ENCODE peak calls at places on chromosomes 1 and 21, in five cellular contexts. Z, D, F, A and W are unnamed samples.

GRCh38 chr1:179761296-179761695 is 18.2 kb downstream of the FAM163A start:
- DNase-seq in Z (no peak), D (no peak), F (no peak), A (no peak), W (no peak)

GRCh38 chr1:96236156-96236739 is 485.3 kb upstream of the PTBP2 start:
- DNase-seq in Z (peak), D (peak), F (no peak), A (peak), W (peak)

GRCh38 chr1:117061986-117062415 is 1.9 kb downstream of the TTF2 start:
- DNase-seq in Z (no peak), D (peak), F (no peak), A (no peak), W (no peak)

GRCh38 chr1:3094863-3095780 is 26.1 kb downstream of the PRDM16 start:
- DNase-seq in Z (no peak), D (no peak), F (no peak), A (no peak), W (no peak)

GRCh38 chr21:45467221-45467779 is 62.3 kb downstream of the COL18A1 start:
- DNase-seq in Z (no peak), D (peak), F (no peak), A (no peak), W (peak)

GRCh38 chr1:48123647-48124046 is 98.9 kb upstream of the SLC5A9 start:
- DNase-seq in Z (no peak), D (no peak), F (no peak), A (no peak), W (no peak)

GRCh38 chr1:11790880-11791715 is 14.7 kb downstream of the MTHFR start:
- DNase-seq in Z (no peak), D (peak), F (no peak), A (peak), W (peak)

GRCh38 chr1:85952460-85952859 is 204.1 kb downstream of the COL24A1 start:
- DNase-seq in Z (no peak), D (peak), F (no peak), A (no peak), W (no peak)

GRCh38 chr1:158124034-158124433 is 56.7 kb upstream of the CD1D start:
- DNase-seq in Z (no peak), D (peak), F (no peak), A (no peak), W (peak)

GRCh38 chr1:244324176-244324883 is 127.4 kb downstream of the ADSS2 start:
- DNase-seq in Z (no peak), D (no peak), F (peak), A (no peak), W (no peak)

GRCh38 chr1:26285366-26286063 is 5.6 kb downstream of the SH3BGRL3 start:
- DNase-seq in Z (peak), D (peak), F (no peak), A (peak), W (no peak)

GRCh38 chr1:174448531-174448883 is 743 bp downstream of the GPR52 start:
- DNase-seq in Z (no peak), D (no peak), F (no peak), A (no peak), W (no peak)

GRCh38 chr1:108561731-108562326 is 1.9 kb downstream of the EEIG2 start:
- DNase-seq in Z (peak), D (peak), F (no peak), A (peak), W (peak)

GRCh38 chr1:48674641-48675040 is 102.0 kb downstream of the BEND5 start:
- DNase-seq in Z (no peak), D (peak), F (no peak), A (no peak), W (peak)

GRCh38 chr21:41552254-41552653 is 44.3 kb upstream of the TMPRSS2 start:
- DNase-seq in Z (no peak), D (no peak), F (no peak), A (no peak), W (no peak)

GRCh38 chr1:184486761-184487445 is 100.1 kb downstream of the C1orf21 start:
- DNase-seq in Z (peak), D (no peak), F (no peak), A (no peak), W (no peak)

GRCh38 chr1:214581785-214582184 is 21.2 kb upstream of the CENPF start:
- DNase-seq in Z (no peak), D (peak), F (no peak), A (peak), W (peak)

GRCh38 chr1:79044974-79045650 is 38.6 kb upstream of the ADGRL4 start:
- DNase-seq in Z (peak), D (no peak), F (no peak), A (no peak), W (no peak)
- TF ChIP-seq CTCF in Z (no peak), D (no peak), F (peak), A (no peak), W (no peak)

GRCh38 chr1:248239478-248239877 is 8.3 kb downstream of the OR2M4 start:
- DNase-seq in Z (no peak), D (no peak), F (no peak), A (no peak), W (no peak)

GRCh38 chr1:248243204-248243603 is 12.0 kb downstream of the OR2M4 start:
- DNase-seq in Z (no peak), D (peak), F (no peak), A (peak), W (peak)
- TF ChIP-seq CTCF in Z (peak), D (peak), F (peak), A (no peak), W (peak)

DNA sequence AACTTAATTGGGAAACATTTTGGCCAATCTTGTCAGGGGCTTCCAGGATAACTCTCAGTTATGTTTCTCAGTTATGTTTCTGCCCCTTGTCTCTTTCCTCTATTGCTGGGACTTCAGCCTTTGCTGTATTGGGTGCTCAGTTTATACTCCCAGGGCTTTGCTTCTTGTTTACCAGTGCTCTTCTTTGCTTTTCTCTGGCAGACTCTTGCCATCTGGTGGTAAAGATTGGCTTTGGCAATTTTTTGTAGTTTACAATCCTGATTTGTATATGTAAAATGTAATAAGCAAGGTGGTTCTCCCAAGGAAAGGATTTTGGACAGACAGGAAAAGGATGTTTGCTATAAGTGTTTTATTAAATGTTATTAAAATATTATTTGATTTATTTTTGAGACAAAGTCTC is 37.9 kb downstream of the FABP3 start:
- DNase-seq in Z (no peak), D (peak), F (no peak), A (peak), W (peak)
- TF ChIP-seq CTCF in Z (no peak), D (peak), F (peak), A (peak), W (peak)

GRCh38 chr1:160413716-160414115 is 13.4 kb downstream of the VANGL2 start:
- DNase-seq in Z (no peak), D (no peak), F (no peak), A (no peak), W (no peak)

GRCh38 chr1:160418483-160418882 is 18.1 kb downstream of the VANGL2 start:
- DNase-seq in Z (no peak), D (no peak), F (no peak), A (no peak), W (no peak)

GRCh38 chr1:160415696-160416298 is 15.4 kb downstream of the VANGL2 start:
- DNase-seq in Z (no peak), D (no peak), F (no peak), A (no peak), W (no peak)

GRCh38 chr1:160414836-160415235 is 14.5 kb downstream of the VANGL2 start:
- DNase-seq in Z (no peak), D (peak), F (no peak), A (no peak), W (peak)

GRCh38 chr1:160416369-160416768 is 16.0 kb downstream of the VANGL2 start:
- DNase-seq in Z (peak), D (peak), F (no peak), A (peak), W (peak)
- TF ChIP-seq CTCF in Z (peak), D (peak), F (peak), A (peak), W (peak)

GRCh38 chr1:40769815-40770214 is 13.8 kb upstream of the KCNQ4 start:
- DNase-seq in Z (no peak), D (peak), F (no peak), A (no peak), W (no peak)
- TF ChIP-seq CTCF in Z (no peak), D (no peak), F (peak), A (peak), W (no peak)

GRCh38 chr1:239575113-239575512 is 188.7 kb downstream of the CHRM3 start:
- DNase-seq in Z (no peak), D (no peak), F (no peak), A (no peak), W (no peak)

GRCh38 chr1:239570878-239571277 is 184.5 kb downstream of the CHRM3 start:
- DNase-seq in Z (no peak), D (no peak), F (no peak), A (no peak), W (no peak)

GRCh38 chr1:239572183-239572582 is 185.8 kb downstream of the CHRM3 start:
- DNase-seq in Z (no peak), D (no peak), F (no peak), A (no peak), W (no peak)

GRCh38 chr1:239574112-239574511 is 187.7 kb downstream of the CHRM3 start:
- DNase-seq in Z (no peak), D (no peak), F (no peak), A (no peak), W (no peak)
- TF ChIP-seq CTCF in Z (no peak), D (no peak), F (no peak), A (no peak), W (no peak)

DNA sequence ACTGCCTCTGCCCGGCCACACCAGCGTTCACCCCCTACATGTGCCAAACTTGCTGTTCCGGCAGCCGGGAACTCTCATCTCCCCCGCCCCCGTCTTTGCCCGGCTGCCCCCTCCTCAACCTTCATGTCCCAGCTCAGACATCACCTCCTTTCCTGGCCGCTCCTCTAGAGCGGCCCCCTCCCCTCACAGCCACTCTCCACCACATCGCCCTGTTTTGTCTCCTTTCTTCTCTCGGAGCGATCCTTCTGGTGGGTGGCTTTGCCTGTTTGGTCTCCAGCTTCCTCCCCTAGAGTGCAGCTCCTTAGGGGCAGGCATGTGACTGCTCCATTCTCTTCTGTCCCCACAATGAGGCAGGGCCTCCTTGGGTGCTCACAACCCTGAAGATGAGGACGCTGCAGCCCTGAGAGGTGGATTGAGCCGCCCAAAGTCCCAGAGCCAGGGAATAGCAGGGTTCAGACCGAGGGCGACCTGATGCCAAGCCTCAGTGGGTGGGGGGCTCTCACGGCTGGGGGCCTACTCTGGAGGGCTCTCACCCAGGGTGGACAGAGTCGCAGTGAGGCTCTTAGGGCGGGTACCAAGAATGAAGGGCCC is 44.9 kb upstream of the ECE1 start:
- DNase-seq in Z (no peak), D (no peak), F (no peak), A (no peak), W (no peak)
- TF ChIP-seq CTCF in Z (peak), D (no peak), F (no peak), A (no peak), W (no peak)